ENCODE peak calls at places on chromosomes 3 and 15, in five cellular contexts. V is dorsolateral prefrontal cortex, P is colonic mucosa, Q is mammary epithelial cell, C is H9. Z is an unnamed sample.

GRCh38 chr15:23877502-23878412 is 190.7 kb upstream of the NDN start:
- DNase-seq in V (peak), P (peak), Q (no peak), C (peak), Z (no peak)

GRCh38 chr3:159322322-159322939 is 520.6 kb downstream of the MFSD1 start:
- DNase-seq in V (no peak), P (peak), Q (no peak), C (peak), Z (peak)

GRCh38 chr15:73907018-73907394 is 19.3 kb upstream of the LOXL1 start:
- DNase-seq in V (no peak), P (no peak), Q (no peak), C (no peak), Z (no peak)

GRCh38 chr15:63296195-63296594 is 18.8 kb downstream of the APH1B start:
- DNase-seq in V (no peak), P (no peak), Q (no peak), C (no peak), Z (no peak)

GRCh38 chr3:95798628-95799027 is 1015.8 kb upstream of the EPHA6 start:
- DNase-seq in V (no peak), P (no peak), Q (no peak), C (no peak), Z (no peak)

GRCh38 chr3:150022406-150023238 is 51.9 kb upstream of the PFN2 start:
- DNase-seq in V (peak), P (peak), Q (peak), C (peak), Z (peak)

GRCh38 chr3:61808526-61808925 is 247.2 kb downstream of the PTPRG start:
- DNase-seq in V (no peak), P (peak), Q (no peak), C (no peak), Z (no peak)

GRCh38 chr3:47265725-47266480 is 16.7 kb downstream of the KIF9 start:
- DNase-seq in V (no peak), P (no peak), Q (no peak), C (no peak), Z (no peak)

GRCh38 chr3:38454179-38454883 is 641 bp downstream of the ACVR2B start:
- DNase-seq in V (no peak), P (peak), Q (peak), C (no peak), Z (peak)

GRCh38 chr15:99014803-99015676 is 7.4 kb upstream of the PGPEP1L start:
- DNase-seq in V (no peak), P (peak), Q (peak), C (peak), Z (peak)

GRCh38 chr3:195095704-195096036 is 175.3 kb downstream of the XXYLT1 start:
- DNase-seq in V (peak), P (no peak), Q (peak), C (no peak), Z (no peak)

GRCh38 chr3:158568784-158569183 is 2.2 kb upstream of the MLF1 start:
- DNase-seq in V (no peak), P (no peak), Q (peak), C (no peak), Z (peak)

GRCh38 chr3:131957511-131957910 is 77.3 kb downstream of the CPNE4 start:
- DNase-seq in V (no peak), P (no peak), Q (no peak), C (no peak), Z (no peak)

GRCh38 chr3:138686771-138687221 is 78.2 kb downstream of the FAIM start:
- DNase-seq in V (no peak), P (no peak), Q (peak), C (no peak), Z (peak)

GRCh38 chr3:170418422-170419300 is at the start of gene CLDN11:
- DNase-seq in V (peak), P (no peak), Q (no peak), C (peak), Z (peak)

GRCh38 chr3:182530316-182530715 is 263.0 kb upstream of the ATP11B start:
- DNase-seq in V (no peak), P (no peak), Q (no peak), C (no peak), Z (no peak)

GRCh38 chr15:40755821-40756220 is 767 bp upstream of the RMDN3 start:
- DNase-seq in V (no peak), P (no peak), Q (no peak), C (no peak), Z (no peak)

GRCh38 chr3:42010530-42010929 is 48.6 kb upstream of the ULK4 start:
- DNase-seq in V (no peak), P (peak), Q (no peak), C (no peak), Z (no peak)

GRCh38 chr15:91849749-91850161 is 3.8 kb upstream of the SLCO3A1 start:
- DNase-seq in V (no peak), P (no peak), Q (peak), C (no peak), Z (peak)

GRCh38 chr15:75597667-75598341 is 18.7 kb upstream of the PTPN9 start:
- DNase-seq in V (no peak), P (no peak), Q (no peak), C (peak), Z (peak)

GRCh38 chr3:23740517-23741402 is 65.0 kb upstream of the UBE2E1 start:
- DNase-seq in V (no peak), P (peak), Q (peak), C (no peak), Z (peak)

GRCh38 chr3:45554001-45554691 is 40.4 kb upstream of the LIMD1 start:
- DNase-seq in V (no peak), P (peak), Q (no peak), C (no peak), Z (peak)

GRCh38 chr15:68332266-68332665 is 54.7 kb downstream of the FEM1B start:
- DNase-seq in V (no peak), P (no peak), Q (no peak), C (no peak), Z (no peak)

GRCh38 chr3:55818485-55818884 is 331.4 kb upstream of the WNT5A start:
- DNase-seq in V (no peak), P (no peak), Q (no peak), C (no peak), Z (peak)
- TF ChIP-seq CTCF in V (peak), P (no peak), Q (peak), C (peak), Z (peak)

GRCh38 chr3:31909455-31909854 is 71.6 kb downstream of the OSBPL10 start:
- DNase-seq in V (no peak), P (no peak), Q (no peak), C (no peak), Z (no peak)

GRCh38 chr3:31911643-31912042 is 69.4 kb downstream of the OSBPL10 start:
- DNase-seq in V (no peak), P (no peak), Q (peak), C (no peak), Z (peak)

GRCh38 chr3:31911124-31911523 is 69.9 kb downstream of the OSBPL10 start:
- DNase-seq in V (no peak), P (no peak), Q (no peak), C (no peak), Z (no peak)

GRCh38 chr3:31906182-31906581 is 74.9 kb downstream of the OSBPL10 start:
- DNase-seq in V (no peak), P (no peak), Q (no peak), C (no peak), Z (no peak)

DNA sequence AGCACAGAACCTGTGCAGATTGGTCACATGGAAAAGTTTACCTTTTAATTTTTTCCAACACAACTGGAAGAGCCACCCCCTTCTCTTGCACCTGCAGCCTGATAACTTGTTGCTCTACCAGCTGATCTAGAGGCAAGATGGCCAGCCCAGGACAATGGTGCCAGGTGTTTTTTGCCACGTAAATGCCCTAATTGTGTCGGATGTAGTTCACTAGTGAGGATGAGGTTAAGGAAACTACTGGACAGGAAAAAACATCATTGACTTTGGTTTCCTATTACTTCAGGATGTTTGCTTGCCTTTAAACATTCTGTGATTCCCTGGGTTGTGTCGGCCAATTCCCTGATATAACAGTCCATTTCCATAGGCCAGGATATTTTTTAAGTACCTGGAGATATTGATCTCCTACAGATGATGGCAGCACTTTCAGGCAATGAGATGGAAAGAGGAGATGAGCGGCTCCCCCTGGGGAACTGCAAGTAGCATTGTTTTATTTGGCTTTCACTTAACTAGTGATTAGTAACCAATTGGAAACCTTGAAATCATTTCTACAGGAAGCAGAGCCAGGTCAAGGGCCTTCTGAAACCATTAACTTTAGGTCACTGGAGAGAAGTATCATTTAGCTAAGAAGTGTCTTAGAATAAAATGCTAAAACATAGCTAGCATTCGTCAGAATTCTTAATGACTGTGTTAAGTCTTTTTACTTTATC is 72.5 kb downstream of the OSBPL10 start:
- DNase-seq in V (no peak), P (no peak), Q (no peak), C (no peak), Z (peak)
- TF ChIP-seq CTCF in V (no peak), P (no peak), Q (no peak), C (peak), Z (peak)

GRCh38 chr15:53976844-53977392 is 1.3 kb upstream of the UNC13C start:
- DNase-seq in V (peak), P (no peak), Q (no peak), C (peak), Z (no peak)
- TF ChIP-seq CTCF in V (peak), P (no peak), Q (peak), C (peak), Z (no peak)

GRCh38 chr3:50321844-50322385 is 630 bp downstream of the HYAL2 start:
- DNase-seq in V (no peak), P (no peak), Q (no peak), C (no peak), Z (no peak)
- TF ChIP-seq CTCF in V (peak), P (peak), Q (peak), C (peak), Z (peak)

DNA sequence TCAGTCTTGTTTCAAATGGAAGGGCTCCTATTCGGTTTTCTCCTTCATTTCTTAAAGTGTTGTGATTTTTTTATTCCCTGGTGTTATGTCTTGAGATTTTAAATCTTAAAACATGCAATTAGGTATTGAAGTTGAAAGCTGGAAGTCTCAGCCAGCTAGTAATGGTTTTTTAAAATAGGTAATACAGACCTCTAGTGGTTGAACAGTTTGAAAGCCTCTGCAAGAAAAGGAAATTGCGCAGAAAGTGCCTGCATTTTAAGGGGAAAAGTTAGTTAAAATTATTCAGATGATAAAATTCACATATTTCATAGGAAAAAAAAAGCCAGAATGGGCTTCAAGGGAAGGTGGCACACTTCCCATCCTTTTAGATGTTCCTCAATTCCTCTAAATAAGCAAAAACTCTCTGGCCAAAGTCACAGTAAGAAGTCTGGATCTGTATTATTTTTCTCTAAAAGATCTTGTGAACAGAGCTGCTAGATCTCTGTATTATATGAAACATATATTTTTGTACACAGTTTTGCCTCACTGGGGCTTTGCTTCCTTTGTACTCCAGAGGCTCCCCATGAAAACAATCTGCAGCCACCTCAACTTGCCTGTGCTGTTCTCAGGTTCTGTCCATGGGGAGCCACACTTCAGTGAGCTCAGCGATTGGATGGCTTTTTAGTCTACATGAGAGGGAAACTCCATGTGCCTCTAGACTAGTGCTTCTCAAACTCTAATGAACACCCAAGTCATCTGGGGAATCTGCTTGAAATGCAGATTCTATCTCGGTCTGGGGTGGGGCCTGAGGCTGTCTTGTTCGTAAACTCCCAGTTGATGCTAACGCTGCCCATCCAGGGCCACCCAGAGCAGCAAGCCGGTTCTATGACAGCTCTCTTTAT is 21.5 kb downstream of the AGTR1 start:
- DNase-seq in V (no peak), P (no peak), Q (no peak), C (peak), Z (peak)
- TF ChIP-seq CTCF in V (peak), P (peak), Q (no peak), C (peak), Z (peak)

GRCh38 chr3:153173758-153174516 is 11.9 kb downstream of the RAP2B start:
- DNase-seq in V (no peak), P (no peak), Q (peak), C (peak), Z (peak)
- TF ChIP-seq CTCF in V (no peak), P (no peak), Q (no peak), C (peak), Z (no peak)

GRCh38 chr15:45314960-45315359 is 62.9 kb downstream of the SLC28A2 start:
- DNase-seq in V (no peak), P (no peak), Q (no peak), C (peak), Z (peak)
- TF ChIP-seq CTCF in V (no peak), P (no peak), Q (no peak), C (peak), Z (peak)

DNA sequence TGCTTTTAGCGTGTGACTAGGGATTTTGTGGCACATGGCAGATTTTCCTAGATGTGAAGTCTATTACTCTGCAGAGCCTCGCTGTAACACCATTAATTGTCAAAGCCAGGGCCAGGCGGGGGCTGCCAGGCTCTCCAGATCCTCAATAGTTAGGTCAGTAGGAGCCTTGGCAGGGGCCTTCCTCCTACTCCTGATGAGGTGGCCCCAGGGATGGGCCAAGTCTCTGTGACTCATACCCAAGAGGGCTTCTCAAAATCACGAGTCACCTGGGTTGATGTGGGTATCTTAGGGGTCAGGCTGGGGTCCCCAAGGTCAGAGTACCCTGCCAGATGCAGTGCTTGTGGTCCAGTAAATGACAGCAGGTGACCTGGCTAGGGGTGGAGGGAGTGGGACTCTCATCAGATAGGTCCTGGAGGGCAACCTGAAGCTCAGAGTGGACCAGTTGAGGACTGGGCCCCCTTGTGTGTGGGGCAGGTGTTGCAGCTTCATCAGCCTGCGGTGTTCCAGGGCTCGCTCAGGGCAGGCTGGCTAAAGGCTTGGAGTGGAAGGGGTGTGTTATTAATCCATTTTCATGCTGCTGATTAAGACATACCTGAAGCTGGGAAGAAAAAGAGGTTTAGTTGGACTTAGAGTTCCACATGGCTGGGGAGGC is 88.5 kb upstream of the MYZAP start:
- DNase-seq in V (no peak), P (no peak), Q (no peak), C (peak), Z (no peak)
- TF ChIP-seq CTCF in V (no peak), P (no peak), Q (peak), C (peak), Z (peak)

DNA sequence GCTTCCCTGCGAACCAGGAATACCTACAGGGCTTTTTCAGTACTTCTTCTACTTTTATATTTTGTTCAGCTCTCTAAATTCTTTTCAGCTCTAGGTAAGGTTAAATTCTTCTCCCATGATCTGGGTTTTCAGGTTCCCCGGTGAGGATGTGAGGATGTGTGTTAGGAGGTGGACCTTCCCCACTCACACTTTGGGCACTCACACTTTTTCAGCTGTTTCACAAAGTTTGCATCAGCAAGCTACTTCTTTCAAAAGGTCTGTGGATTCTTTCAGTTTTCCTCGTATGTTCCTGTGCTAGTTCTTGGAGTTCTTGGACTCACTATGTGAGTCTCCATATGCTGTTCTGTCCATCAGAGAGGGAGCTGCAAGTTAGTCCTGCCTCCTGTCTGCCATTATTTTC is 13.9 kb upstream of the OR5K2 start:
- DNase-seq in V (no peak), P (no peak), Q (no peak), C (no peak), Z (no peak)
- TF ChIP-seq CTCF in V (no peak), P (no peak), Q (no peak), C (no peak), Z (no peak)

GRCh38 chr3:129812589-129812988 is 80.9 kb downstream of the TMCC1 start:
- DNase-seq in V (no peak), P (no peak), Q (no peak), C (no peak), Z (no peak)

GRCh38 chr3:129809297-129809696 is 84.2 kb downstream of the TMCC1 start:
- DNase-seq in V (no peak), P (no peak), Q (no peak), C (no peak), Z (no peak)
- TF ChIP-seq CTCF in V (no peak), P (no peak), Q (no peak), C (no peak), Z (no peak)